ENCODE peak calls at places on chromosomes 13 and 19, in eight cellular contexts. O, B, J, T, W, G, F and X are unnamed samples.

GRCh38 chr13:26985285-26985878 is 186.2 kb downstream of the USP12 start:
- DNase-seq in O (no peak), B (peak), J (peak), T (peak), W (peak), G (peak), F (peak), X (peak)

GRCh38 chr19:4521170-4521887 is 3.0 kb upstream of the PLIN4 start:
- DNase-seq in O (no peak), B (no peak), J (no peak), T (no peak), W (peak), G (no peak), F (no peak), X (no peak)

GRCh38 chr13:99390601-99391000 is 83.4 kb upstream of the GPR183 start:
- DNase-seq in O (no peak), B (no peak), J (no peak), T (no peak), W (no peak), G (no peak), F (no peak), X (no peak)

GRCh38 chr13:31431722-31432137 is 232.0 kb downstream of the B3GLCT start:
- DNase-seq in O (peak), B (peak), J (peak), T (peak), W (peak), G (peak), F (peak), X (peak)

GRCh38 chr19:29812881-29813275 is 1.1 kb downstream of the CCNE1 start:
- DNase-seq in O (peak), B (no peak), J (no peak), T (no peak), W (no peak), G (no peak), F (no peak), X (no peak)

GRCh38 chr13:113959198-113959597 is 14.7 kb downstream of the C13orf46 start:
- DNase-seq in O (peak), B (no peak), J (no peak), T (no peak), W (peak), G (no peak), F (no peak), X (no peak)

GRCh38 chr13:90591927-90592268 is 755.6 kb upstream of the MIR17HG start:
- DNase-seq in O (no peak), B (no peak), J (no peak), T (no peak), W (no peak), G (no peak), F (peak), X (no peak)

GRCh38 chr13:31242935-31243334 is 43.2 kb downstream of the B3GLCT start:
- DNase-seq in O (no peak), B (no peak), J (no peak), T (no peak), W (peak), G (no peak), F (no peak), X (no peak)

GRCh38 chr19:48539503-48540096 is 12.4 kb upstream of the SULT2B1 start:
- DNase-seq in O (no peak), B (peak), J (peak), T (no peak), W (peak), G (no peak), F (no peak), X (no peak)

GRCh38 chr19:50387176-50387867 is 3.2 kb downstream of the POLD1 start:
- DNase-seq in O (no peak), B (no peak), J (peak), T (no peak), W (peak), G (no peak), F (no peak), X (no peak)